ENCODE peak calls at places on chromosome X, in seven cellular contexts. G is K562, J is SK-N-SH, L is H1, Q is HCT116, C is HepG2, X is GM12878. A is an unnamed sample.
A peak's percentile ranks its signal among the peaks of the same experiment; 100 is the strongest.

GRCh38 chrX:86121916-86122315 is 26.3 kb upstream of the DACH2 start:
- DNase-seq in G (no peak), J (no peak), L (no peak), Q (no peak), C (no peak), X (no peak), A (no peak)

GRCh38 chrX:154412468-154412867 is 1.1 kb downstream of the TAFAZZIN start:
- DNase-seq in G (no peak), J (peak; percentile 57), L (no peak), Q (no peak), C (no peak), X (no peak), A (no peak)

GRCh38 chrX:147950352-147950751 is 30.8 kb upstream of the FMR1NB start:
- DNase-seq in G (no peak), J (no peak), L (no peak), Q (no peak), C (peak; percentile 61), X (no peak), A (no peak)

GRCh38 chrX:147736045-147736444 is 175.7 kb upstream of the FMR1 start:
- DNase-seq in G (no peak), J (no peak), L (no peak), Q (no peak), C (no peak), X (no peak), A (no peak)

GRCh38 chrX:35380808-35381700 is 417.1 kb upstream of the MAGEB16 start:
- DNase-seq in G (no peak), J (peak; percentile 16), L (no peak), Q (no peak), C (peak; percentile 0), X (peak; percentile 23), A (peak; percentile 2)

GRCh38 chrX:11509786-11510185 is 155.9 kb downstream of the ARHGAP6 start:
- DNase-seq in G (no peak), J (no peak), L (no peak), Q (no peak), C (no peak), X (no peak), A (no peak)

GRCh38 chrX:45017946-45018345 is 145.0 kb downstream of the KDM6A start:
- DNase-seq in G (no peak), J (no peak), L (no peak), Q (no peak), C (no peak), X (no peak), A (no peak)

GRCh38 chrX:123267220-123267619 is 83.1 kb downstream of the GRIA3 start:
- DNase-seq in G (no peak), J (no peak), L (no peak), Q (no peak), C (no peak), X (no peak), A (no peak)

GRCh38 chrX:13721819-13722527 is 12.4 kb downstream of the TRAPPC2 start:
- DNase-seq in G (no peak), J (no peak), L (no peak), Q (no peak), C (no peak), X (no peak), A (peak; percentile 21)

GRCh38 chrX:153639177-153640044 is 7.6 kb upstream of the DUSP9 start:
- DNase-seq in G (no peak), J (no peak), L (no peak), Q (no peak), C (no peak), X (no peak), A (no peak)

GRCh38 chrX:140713174-140713539 is 3.6 kb downstream of the LINC00632 start:
- DNase-seq in G (no peak), J (no peak), L (no peak), Q (no peak), C (no peak), X (no peak), A (no peak)

GRCh38 chrX:120140293-120140981 is 18.0 kb upstream of the RHOXF2 start:
- DNase-seq in G (no peak), J (no peak), L (no peak), Q (no peak), C (no peak), X (no peak), A (no peak)

GRCh38 chrX:113473418-113473817 is 632.8 kb upstream of the AMOT start:
- DNase-seq in G (no peak), J (no peak), L (no peak), Q (no peak), C (no peak), X (no peak), A (no peak)

GRCh38 chrX:19563746-19564145 is 48.4 kb upstream of the MAP3K15 start:
- DNase-seq in G (no peak), J (no peak), L (no peak), Q (no peak), C (no peak), X (no peak), A (no peak)

DNA sequence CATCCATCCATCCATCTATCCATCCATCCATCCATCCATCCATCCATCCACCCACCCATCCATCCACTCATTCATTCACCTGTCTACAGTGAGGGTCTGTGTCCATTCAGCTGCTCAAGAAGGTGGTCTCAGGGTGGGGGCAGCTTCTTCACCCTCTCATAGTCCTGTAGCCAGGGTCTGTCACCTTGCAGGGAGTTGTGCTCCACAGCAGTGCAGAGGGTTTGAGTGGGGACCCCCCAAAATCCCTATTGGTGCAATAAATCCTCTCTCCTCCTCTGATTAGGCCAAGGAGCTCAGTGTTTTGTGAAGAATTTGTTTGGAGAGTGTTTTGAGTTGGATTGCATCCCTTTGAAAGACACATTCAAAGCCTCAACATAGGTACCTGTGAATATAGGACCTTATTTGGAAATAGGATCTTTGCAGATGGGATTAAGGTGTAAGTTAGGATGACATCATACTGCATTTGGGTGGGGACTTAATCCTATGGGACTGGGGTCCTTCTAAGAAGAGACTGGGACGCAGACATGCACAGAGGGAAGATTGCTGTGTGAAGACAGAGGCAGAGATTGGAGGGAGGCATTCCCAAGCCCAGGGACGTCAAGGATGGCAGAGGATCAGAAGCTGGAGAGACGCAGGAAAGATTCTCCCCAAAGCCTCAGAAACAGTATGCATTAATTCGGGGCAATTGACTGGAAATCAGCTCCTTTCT is 12.0 kb downstream of the P2RY8 start:
- DNase-seq in G (no peak), J (no peak), L (no peak), Q (no peak), C (no peak), X (no peak), A (no peak)
- TF ChIP-seq JUND in G (no peak), J (no peak), L (no peak), Q (no peak), C (no peak), X (no peak), A (no peak)

GRCh38 chrX:103170216-103170615 is 44.7 kb upstream of the BEX4 start:
- DNase-seq in G (no peak), J (no peak), L (no peak), Q (no peak), C (no peak), X (no peak), A (no peak)

GRCh38 chrX:103175944-103176753 is 38.8 kb upstream of the BEX4 start:
- DNase-seq in G (peak; percentile 56), J (peak; percentile 67), L (no peak), Q (no peak), C (peak; percentile 11), X (no peak), A (peak; percentile 34)

DNA sequence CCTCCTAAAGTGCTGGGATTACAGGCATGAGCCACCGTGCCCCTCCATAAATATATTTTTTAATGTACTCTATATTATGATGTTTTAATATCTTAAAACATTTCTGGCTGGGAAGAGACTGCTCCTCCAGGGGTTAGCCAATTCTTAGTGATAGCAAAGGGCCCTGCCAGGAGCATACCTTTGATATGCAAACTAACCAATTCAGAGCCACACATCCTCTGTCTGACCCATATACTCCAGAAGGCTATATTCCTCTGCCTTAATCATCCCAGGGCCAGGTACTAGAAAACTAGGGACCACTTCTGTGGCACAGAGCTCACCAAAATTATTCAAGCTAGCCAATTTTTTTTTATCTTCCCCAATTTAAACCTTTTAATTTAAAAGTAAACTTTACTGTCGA is 43.6 kb upstream of the BEX4 start:
- DNase-seq in G (no peak), J (no peak), L (no peak), Q (no peak), C (no peak), X (no peak), A (no peak)
- TF ChIP-seq JUND in G (no peak), J (no peak), L (no peak), Q (no peak), C (no peak), X (no peak), A (no peak)

GRCh38 chrX:40090961-40091360 is 6.8 kb downstream of the BCOR start:
- DNase-seq in G (no peak), J (no peak), L (no peak), Q (no peak), C (no peak), X (no peak), A (no peak)

GRCh38 chrX:40088803-40089540 is 8.8 kb downstream of the BCOR start:
- DNase-seq in G (no peak), J (no peak), L (no peak), Q (no peak), C (no peak), X (no peak), A (no peak)

GRCh38 chrX:40088299-40088625 is 9.5 kb downstream of the BCOR start:
- DNase-seq in G (no peak), J (no peak), L (no peak), Q (no peak), C (no peak), X (no peak), A (no peak)

GRCh38 chrX:40091691-40092421 is 5.9 kb downstream of the BCOR start:
- DNase-seq in G (no peak), J (peak; percentile 39), L (no peak), Q (no peak), C (no peak), X (no peak), A (no peak)

GRCh38 chrX:40090050-40090804 is 7.5 kb downstream of the BCOR start:
- DNase-seq in G (peak; percentile 70), J (peak; percentile 68), L (no peak), Q (no peak), C (no peak), X (no peak), A (peak; percentile 41)
- TF ChIP-seq JUND in G (no peak), J (no peak), L (no peak), Q (no peak), C (no peak), X (no peak), A (no peak)

GRCh38 chrX:48278958-48279357 is 23.8 kb downstream of the SSX1 start:
- DNase-seq in G (peak; percentile 67), J (peak; percentile 3), L (no peak), Q (peak; percentile 4), C (peak; percentile 0), X (no peak), A (peak; percentile 50)
- TF ChIP-seq JUND in G (no peak), J (no peak), L (no peak), Q (no peak), C (no peak), X (no peak), A (no peak)

DNA sequence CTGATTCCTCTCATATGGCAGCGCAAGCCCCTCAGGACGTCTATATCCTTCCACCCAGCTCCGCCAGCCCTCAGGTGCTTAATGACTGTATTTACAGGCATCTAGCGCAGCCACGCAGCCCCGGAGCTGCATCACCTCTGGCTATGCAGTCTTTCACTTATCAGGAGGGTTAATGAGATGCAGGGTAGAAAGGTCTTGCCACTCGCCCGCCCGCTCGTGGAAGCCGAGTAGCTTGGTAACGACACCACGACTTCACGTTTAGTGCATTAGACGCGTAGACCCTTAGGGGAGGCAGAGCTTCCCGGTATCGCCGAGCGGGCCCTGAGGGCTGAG is 1.5 kb upstream of the SLC16A2 start:
- DNase-seq in G (no peak), J (no peak), L (no peak), Q (no peak), C (no peak), X (no peak), A (no peak)
- TF ChIP-seq JUND in G (no peak), J (no peak), L (no peak), Q (no peak), C (no peak), X (no peak), A (no peak)

A was measured in T47D.